ENCODE peak calls at places on chromosome 7, in nine cellular contexts. T, F, N, M, C, D, V, H and Q are unnamed samples. For H3K4me1, the result is how much of the 10 kb centered on the place peaks cover.

GRCh38 chr7:27435461-27435860 is 192.9 kb downstream of the EVX1 start:
- DNase-seq in C (no peak), V (no peak), H (peak), D (no peak), F (no peak), T (no peak), M (peak), N (no peak), Q (no peak)

GRCh38 chr7:76108540-76109233 is 60.8 kb downstream of the MDH2 start:
- DNase-seq in N (no peak), H (peak), D (peak), M (no peak), C (no peak), T (no peak), F (peak), V (peak), Q (peak)

GRCh38 chr7:41702635-41703371 is at the start of gene INHBA:
- DNase-seq in H (peak), F (no peak), C (peak), M (peak), T (no peak), N (no peak), D (no peak), V (no peak), Q (no peak)

GRCh38 chr7:29623976-29624375 is 60.3 kb downstream of the PRR15 start:
- DNase-seq in H (no peak), D (no peak), F (no peak), M (no peak), T (no peak), V (no peak), N (no peak), C (no peak), Q (no peak)

GRCh38 chr7:142134944-142135343 is 23.4 kb downstream of the MGAM2 start:
- DNase-seq in F (no peak), T (no peak), C (no peak), V (no peak), N (no peak), H (no peak), D (peak), M (no peak), Q (no peak)

GRCh38 chr7:7484072-7484471 is 51.6 kb downstream of the COL28A1 start:
- DNase-seq in N (no peak), T (no peak), F (no peak), D (no peak), H (no peak), M (no peak), V (no peak), C (no peak), Q (no peak)

GRCh38 chr7:148916186-148916585 is 32.1 kb upstream of the EZH2 start:
- DNase-seq in C (no peak), F (no peak), M (peak), T (no peak), D (no peak), H (peak), V (peak), N (no peak), Q (no peak)

GRCh38 chr7:105782391-105783063 is 93.9 kb downstream of the ATXN7L1 start:
- DNase-seq in H (peak), C (no peak), T (no peak), M (peak), D (no peak), F (no peak), N (no peak), V (no peak), Q (no peak)

GRCh38 chr7:157299613-157300405 is 37.0 kb upstream of the DNAJB6 start:
- DNase-seq in M (no peak), N (no peak), C (no peak), F (no peak), T (no peak), H (peak), D (peak), V (no peak), Q (peak)

GRCh38 chr7:91064052-91064451 is 200.2 kb upstream of the FZD1 start:
- DNase-seq in V (no peak), H (no peak), N (no peak), F (no peak), T (no peak), M (no peak), D (no peak), C (no peak), Q (no peak)

GRCh38 chr7:150337659-150338081 is 3.8 kb downstream of the RARRES2 start:
- DNase-seq in F (no peak), C (no peak), M (no peak), V (no peak), H (no peak), T (no peak), D (no peak), N (no peak), Q (no peak)

GRCh38 chr7:2614646-2615330 is 17.0 kb upstream of the TTYH3 start:
- DNase-seq in C (no peak), H (no peak), T (no peak), F (no peak), V (no peak), N (no peak), D (no peak), M (no peak), Q (no peak)

DNA sequence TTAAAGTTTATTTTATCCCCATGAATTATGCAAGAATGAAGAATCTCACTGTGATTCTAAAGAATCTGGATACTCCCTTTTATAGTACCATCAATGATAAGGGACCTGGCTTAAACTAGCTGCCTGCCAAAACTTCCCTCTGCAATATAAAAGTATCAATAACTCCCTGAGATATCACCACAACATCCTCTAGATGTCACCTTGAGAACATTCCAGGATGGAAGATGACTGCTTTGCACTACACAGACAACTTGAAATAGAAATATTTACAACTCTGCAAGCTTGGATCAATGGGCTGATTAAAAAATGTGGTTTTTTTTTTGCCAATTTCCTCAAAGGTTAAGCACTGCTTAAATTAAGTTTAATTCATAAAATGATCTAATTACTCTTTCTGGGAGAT is 142.0 kb downstream of the SLC25A13 start:
- DNase-seq in T (no peak), C (no peak), D (no peak), F (no peak), V (no peak), H (peak), M (peak), N (no peak), Q (no peak)
- TF ChIP-seq CTCF in T (no peak), C (no peak), D (no peak), F (no peak), V (no peak), H (no peak), M (no peak), N (no peak), Q (no peak)

GRCh38 chr7:130958846-130959245 is 224.8 kb upstream of the KLF14 start:
- DNase-seq in T (no peak), F (no peak), D (no peak), N (no peak), M (no peak), V (no peak), H (no peak), C (no peak), Q (no peak)

GRCh38 chr7:130957722-130958360 is 223.8 kb upstream of the KLF14 start:
- DNase-seq in T (no peak), N (no peak), C (no peak), H (no peak), F (no peak), D (no peak), V (no peak), M (no peak), Q (no peak)

GRCh38 chr7:130956417-130957139 is 222.6 kb upstream of the KLF14 start:
- DNase-seq in M (peak), N (no peak), T (no peak), C (no peak), V (no peak), H (no peak), F (no peak), D (no peak), Q (no peak)

GRCh38 chr7:130955560-130955919 is 221.5 kb upstream of the KLF14 start:
- DNase-seq in T (no peak), M (no peak), V (no peak), F (no peak), C (no peak), D (no peak), N (no peak), H (no peak), Q (no peak)

DNA sequence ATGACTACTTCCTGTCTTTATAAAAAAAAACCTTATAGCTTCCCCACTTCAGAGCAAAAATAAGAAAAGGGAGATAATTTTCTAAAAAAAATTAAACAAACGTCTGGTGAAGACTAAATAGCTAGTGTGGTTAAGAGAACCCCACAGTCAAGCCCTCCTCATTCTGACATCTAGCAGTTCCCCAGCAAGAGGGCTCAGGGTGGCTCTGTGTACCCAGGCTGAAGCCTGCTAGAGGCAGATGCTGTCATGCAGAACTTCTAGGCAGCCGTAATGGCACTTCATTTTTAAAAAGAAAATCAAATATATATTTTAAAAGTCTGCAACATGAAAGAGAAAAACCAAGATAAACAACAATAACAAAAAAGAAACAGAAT is 223.1 kb upstream of the KLF14 start:
- DNase-seq in D (no peak), V (no peak), M (no peak), T (no peak), C (no peak), H (no peak), N (no peak), F (no peak), Q (no peak)
- H3K4me1 ChIP-seq in D (half or more), V (half or more), M (under half), T (under half), C (under half), H (under half), N (under half), F (half or more), Q (under half)

GRCh38 chr7:100802951-100803350 is 24.4 kb downstream of the EPHB4 start:
- DNase-seq in D (no peak), F (no peak), C (no peak), H (no peak), N (no peak), T (no peak), M (no peak), V (no peak), Q (peak)
- H3K27ac ChIP-seq in D (peak), F (peak), C (peak), H (peak), N (no peak), T (no peak), M (peak), V (peak), Q (peak)

GRCh38 chr7:113119429-113119828 is 1.1 kb upstream of the SMIM30 start:
- DNase-seq in D (no peak), T (no peak), C (no peak), H (no peak), F (no peak), V (no peak), N (no peak), M (no peak), Q (no peak)

GRCh38 chr7:113109718-113110117 is 8.6 kb downstream of the SMIM30 start:
- DNase-seq in D (no peak), M (no peak), T (no peak), N (no peak), F (no peak), V (no peak), C (no peak), H (no peak), Q (no peak)

GRCh38 chr7:113118074-113118959 is at the start of gene SMIM30:
- DNase-seq in N (peak), F (peak), D (peak), M (peak), C (peak), T (peak), V (peak), H (peak), Q (peak)

DNA sequence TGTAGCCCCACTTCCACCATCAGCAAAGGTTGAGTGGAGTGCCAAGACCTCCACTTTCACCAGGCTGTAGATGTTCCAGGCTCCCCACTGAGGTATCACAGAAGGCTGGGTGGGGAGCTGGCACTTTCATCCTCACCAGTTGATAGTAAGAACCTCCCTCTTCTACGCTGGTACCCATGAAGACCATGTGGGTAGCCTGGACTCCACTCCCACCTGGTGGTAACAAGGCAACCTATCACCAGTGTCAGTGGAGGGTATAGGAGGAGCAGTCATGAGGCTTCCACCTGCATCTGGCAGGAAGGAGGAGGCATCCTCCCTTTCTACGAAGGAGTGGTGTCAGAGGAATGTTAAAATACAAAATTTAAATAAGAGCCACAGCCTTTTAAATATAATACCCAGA is 4.4 kb downstream of the SMIM30 start:
- DNase-seq in C (no peak), F (no peak), N (no peak), D (no peak), T (peak), H (peak), V (no peak), M (no peak), Q (no peak)
- TF ChIP-seq CTCF in C (no peak), F (no peak), N (no peak), D (no peak), T (peak), H (no peak), V (no peak), M (no peak), Q (no peak)

DNA sequence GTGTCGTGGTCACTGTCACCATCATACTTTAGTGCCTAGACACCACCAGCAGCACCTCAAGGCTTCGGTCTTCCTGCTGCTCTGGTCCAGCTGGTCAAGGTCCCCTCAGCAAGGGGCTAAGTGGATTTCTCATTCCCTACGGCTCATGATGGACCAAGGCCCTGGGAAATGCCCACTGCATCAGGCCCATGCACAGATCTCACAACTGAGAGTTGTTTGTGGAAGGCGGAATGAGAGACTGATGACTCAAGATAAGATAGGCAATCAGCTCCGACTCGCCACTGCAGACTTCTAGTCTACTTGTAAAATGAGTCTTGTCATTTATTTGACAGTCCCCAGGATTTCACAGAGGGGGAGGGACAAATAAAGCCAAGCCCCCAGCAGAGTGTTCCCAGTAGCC is 108.4 kb upstream of the TBX20 start:
- DNase-seq in F (no peak), H (no peak), D (no peak), M (no peak), C (no peak), V (no peak), T (no peak), N (no peak), Q (no peak)
- H3K4me1 ChIP-seq in F (under half), H (under half), D (under half), M (under half), C (under half), V (under half), T (under half), N (under half), Q (under half)

GRCh38 chr7:124765401-124766352 is at the start of gene GPR37:
- DNase-seq in V (no peak), N (peak), T (peak), F (peak), M (peak), D (peak), C (peak), H (peak), Q (peak)
- H3K27ac ChIP-seq in V (no peak), N (no peak), T (no peak), F (no peak), M (peak), D (peak), C (no peak), H (no peak), Q (no peak)

GRCh38 chr7:18125536-18125935 is 97.9 kb upstream of the PRPS1L1 start:
- DNase-seq in T (no peak), N (no peak), M (peak), H (peak), D (no peak), F (no peak), V (no peak), C (no peak), Q (no peak)

GRCh38 chr7:18117482-18117881 is 89.8 kb upstream of the PRPS1L1 start:
- DNase-seq in V (no peak), N (no peak), M (no peak), T (no peak), D (no peak), H (no peak), F (no peak), C (no peak), Q (no peak)

GRCh38 chr7:18116661-18117060 is 89.0 kb upstream of the PRPS1L1 start:
- DNase-seq in F (no peak), T (no peak), V (no peak), C (no peak), D (no peak), H (no peak), N (no peak), M (no peak), Q (no peak)

GRCh38 chr7:18123508-18124239 is 96.0 kb upstream of the PRPS1L1 start:
- DNase-seq in C (no peak), H (no peak), F (no peak), M (no peak), N (no peak), D (no peak), T (no peak), V (no peak), Q (no peak)

DNA sequence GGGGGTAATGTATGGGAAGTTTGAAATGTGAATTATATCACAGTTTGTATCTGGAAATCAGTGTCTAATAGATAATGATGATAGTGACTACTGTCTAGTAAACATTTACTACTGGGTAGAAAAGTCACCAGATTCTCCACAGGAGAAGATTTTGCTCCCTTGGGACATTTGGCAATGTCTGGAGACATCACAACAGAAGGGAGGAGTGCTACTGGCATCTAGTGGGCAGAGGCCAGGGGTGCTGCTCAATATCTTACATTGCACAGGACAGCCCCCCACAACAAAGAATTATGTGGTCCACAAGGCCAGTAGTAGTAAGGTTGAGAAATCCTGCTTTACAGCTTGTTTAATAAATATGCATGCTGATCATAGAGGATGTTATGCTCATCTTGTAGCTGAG is 92.3 kb upstream of the PRPS1L1 start:
- DNase-seq in F (no peak), V (no peak), C (no peak), M (peak), N (no peak), H (peak), T (peak), D (no peak), Q (no peak)
- TF ChIP-seq CTCF in F (no peak), V (peak), C (peak), M (peak), N (no peak), H (peak), T (peak), D (no peak), Q (no peak)

GRCh38 chr7:24923172-24923865 is 56.7 kb downstream of the OSBPL3 start:
- DNase-seq in D (no peak), F (no peak), M (no peak), H (no peak), N (no peak), T (no peak), V (no peak), C (peak), Q (no peak)

GRCh38 chr7:24926623-24927539 is 53.1 kb downstream of the OSBPL3 start:
- DNase-seq in M (no peak), V (no peak), D (no peak), C (no peak), F (no peak), N (no peak), T (no peak), H (peak), Q (no peak)

GRCh38 chr7:24920702-24921679 is 59.0 kb downstream of the OSBPL3 start:
- DNase-seq in M (no peak), V (no peak), H (no peak), F (peak), C (no peak), N (no peak), T (peak), D (no peak), Q (peak)

GRCh38 chr7:24922099-24922773 is 57.7 kb downstream of the OSBPL3 start:
- DNase-seq in H (no peak), N (no peak), M (no peak), D (no peak), T (no peak), C (no peak), V (no peak), F (no peak), Q (no peak)

GRCh38 chr7:24924375-24924774 is 55.6 kb downstream of the OSBPL3 start:
- DNase-seq in M (no peak), V (no peak), H (no peak), D (no peak), C (no peak), N (no peak), T (no peak), F (no peak), Q (no peak)
- H3K4me1 ChIP-seq in M (under half), V (under half), H (under half), D (under half), C (under half), N (under half), T (under half), F (under half), Q (under half)